ENCODE peak calls at places on chromosome 21, in four cellular contexts. M is mammary epithelial cell, Y is heart right ventricle, S is neural crest cell. U is an unnamed sample.

GRCh38 chr21:33971492-33972013 is 55.9 kb upstream of the ATP5PO start:
- DNase-seq in M (peak), S (no peak), Y (no peak), U (no peak)

GRCh38 chr21:16794944-16795343 is 717.9 kb upstream of the CXADR start:
- DNase-seq in M (peak), Y (no peak), S (no peak), U (no peak)

GRCh38 chr21:16455978-16456377 is 726.2 kb downstream of the USP25 start:
- DNase-seq in Y (no peak), M (no peak), S (no peak), U (no peak)

GRCh38 chr21:39173999-39174398 is 9.3 kb downstream of the PSMG1 start:
- DNase-seq in Y (no peak), M (no peak), S (no peak), U (no peak)

GRCh38 chr21:45235488-45235887 is 52.2 kb downstream of the POFUT2 start:
- DNase-seq in S (no peak), Y (no peak), M (no peak), U (no peak)

GRCh38 chr21:45093064-45093532 is 18.7 kb downstream of the ADARB1 start:
- DNase-seq in Y (peak), M (no peak), S (no peak), U (no peak)

GRCh38 chr21:34182436-34182835 is 109.1 kb downstream of the MRPS6 start:
- DNase-seq in M (no peak), S (no peak), Y (no peak), U (no peak)

GRCh38 chr21:39451332-39452206 is at the start of gene SH3BGR:
- DNase-seq in M (peak), Y (peak), S (no peak), U (no peak)

GRCh38 chr21:15272591-15272990 is 207.8 kb upstream of the NRIP1 start:
- DNase-seq in S (no peak), Y (no peak), M (no peak), U (no peak)

GRCh38 chr21:45256021-45256911 is 31.4 kb downstream of the POFUT2 start:
- DNase-seq in Y (no peak), S (no peak), M (no peak), U (no peak)

GRCh38 chr21:44815225-44815624 is 2.6 kb downstream of the SUMO3 start:
- DNase-seq in S (no peak), M (no peak), Y (no peak), U (no peak)

GRCh38 chr21:32549454-32549853 is 35.9 kb downstream of the TCP10L start:
- DNase-seq in Y (no peak), S (no peak), M (no peak), U (no peak)

GRCh38 chr21:32545948-32546441 is 39.3 kb downstream of the TCP10L start:
- DNase-seq in M (peak), S (no peak), Y (no peak), U (no peak)

GRCh38 chr21:32544697-32545096 is 40.6 kb downstream of the TCP10L start:
- DNase-seq in S (no peak), M (no peak), Y (no peak), U (no peak)

GRCh38 chr21:32548978-32549377 is 36.3 kb downstream of the TCP10L start:
- DNase-seq in Y (no peak), S (no peak), M (no peak), U (no peak)

DNA sequence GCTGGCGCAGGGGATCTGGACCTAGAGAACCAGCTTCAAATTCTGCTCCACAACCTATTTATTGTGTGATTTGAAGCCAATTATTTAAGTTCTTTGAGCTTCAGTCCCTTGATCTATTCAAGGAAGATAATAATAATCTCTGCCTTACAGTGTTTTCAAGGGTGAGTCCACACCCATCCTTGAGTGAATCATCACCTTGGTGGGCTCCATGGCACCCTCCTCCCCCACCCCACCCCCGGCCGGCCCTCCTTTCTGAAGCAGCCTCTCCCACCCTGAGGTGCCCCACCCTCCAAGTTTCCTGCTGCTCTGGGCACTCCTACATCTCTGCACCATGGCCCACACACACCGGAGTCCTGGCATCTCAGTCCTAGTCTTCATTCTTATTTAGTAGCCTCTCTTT is 38.3 kb downstream of the TCP10L start:
- DNase-seq in M (no peak), Y (no peak), S (no peak), U (no peak)
- TF ChIP-seq CTCF in M (no peak), Y (no peak), S (no peak), U (no peak)

GRCh38 chr21:32102426-32102825 is 176.4 kb downstream of the MIS18A start:
- DNase-seq in S (no peak), Y (no peak), M (no peak), U (no peak)

GRCh38 chr21:32103361-32103760 is 175.5 kb downstream of the MIS18A start:
- DNase-seq in S (no peak), M (no peak), Y (no peak), U (no peak)

GRCh38 chr21:32096411-32096810 is 182.4 kb downstream of the MIS18A start:
- DNase-seq in M (no peak), Y (no peak), S (peak), U (peak)

GRCh38 chr21:32101206-32101763 is 177.6 kb downstream of the MIS18A start:
- DNase-seq in Y (no peak), S (no peak), M (no peak), U (no peak)

GRCh38 chr21:32099812-32100416 is 178.9 kb downstream of the MIS18A start:
- DNase-seq in S (no peak), Y (no peak), M (no peak), U (no peak)
- TF ChIP-seq CTCF in S (peak), Y (no peak), M (no peak), U (peak)

GRCh38 chr21:21003701-21004100 is 5.5 kb downstream of the NCAM2 start:
- DNase-seq in M (no peak), S (no peak), Y (no peak), U (no peak)
- TF ChIP-seq CTCF in M (peak), S (peak), Y (no peak), U (peak)

GRCh38 chr21:42575111-42575510 is 61.5 kb downstream of the SLC37A1 start:
- DNase-seq in Y (no peak), M (no peak), S (no peak), U (no peak)

GRCh38 chr21:42571391-42572150 is 57.9 kb downstream of the SLC37A1 start:
- DNase-seq in S (no peak), M (no peak), Y (no peak), U (no peak)

GRCh38 chr21:42576639-42577038 is 63.0 kb downstream of the SLC37A1 start:
- DNase-seq in Y (no peak), M (no peak), S (no peak), U (no peak)

GRCh38 chr21:42572906-42573495 is 59.3 kb downstream of the SLC37A1 start:
- DNase-seq in M (no peak), S (no peak), Y (no peak), U (no peak)

GRCh38 chr21:42574234-42575027 is 60.8 kb downstream of the SLC37A1 start:
- DNase-seq in M (no peak), Y (no peak), S (no peak), U (no peak)
- TF ChIP-seq CTCF in M (peak), Y (no peak), S (peak), U (peak)

DNA sequence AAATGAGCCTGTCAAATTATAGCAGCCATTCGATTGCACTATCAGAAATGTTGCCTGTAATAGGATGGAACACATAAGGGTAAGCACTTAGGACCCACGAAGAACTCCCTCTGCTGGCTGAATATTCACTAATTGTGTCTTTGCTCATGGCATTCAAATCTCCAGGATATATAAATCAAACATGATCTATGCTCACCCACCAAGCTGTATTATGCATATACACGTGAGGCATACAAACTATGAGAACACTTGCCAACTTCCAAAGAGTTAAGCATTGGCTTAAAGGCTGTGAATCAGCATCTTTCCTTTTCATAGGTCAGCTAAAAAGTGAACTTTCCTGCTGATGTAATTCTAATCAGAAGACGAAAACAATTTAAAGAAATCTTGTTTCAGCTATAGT is 34.5 kb downstream of the TMPRSS15 start:
- DNase-seq in S (no peak), Y (no peak), M (no peak), U (no peak)
- TF ChIP-seq CTCF in S (peak), Y (no peak), M (no peak), U (peak)

GRCh38 chr21:46308431-46308830 is 15.2 kb downstream of the C21orf58 start:
- DNase-seq in S (no peak), Y (no peak), M (no peak), U (no peak)
- TF ChIP-seq CTCF in S (no peak), Y (no peak), M (no peak), U (no peak)

DNA sequence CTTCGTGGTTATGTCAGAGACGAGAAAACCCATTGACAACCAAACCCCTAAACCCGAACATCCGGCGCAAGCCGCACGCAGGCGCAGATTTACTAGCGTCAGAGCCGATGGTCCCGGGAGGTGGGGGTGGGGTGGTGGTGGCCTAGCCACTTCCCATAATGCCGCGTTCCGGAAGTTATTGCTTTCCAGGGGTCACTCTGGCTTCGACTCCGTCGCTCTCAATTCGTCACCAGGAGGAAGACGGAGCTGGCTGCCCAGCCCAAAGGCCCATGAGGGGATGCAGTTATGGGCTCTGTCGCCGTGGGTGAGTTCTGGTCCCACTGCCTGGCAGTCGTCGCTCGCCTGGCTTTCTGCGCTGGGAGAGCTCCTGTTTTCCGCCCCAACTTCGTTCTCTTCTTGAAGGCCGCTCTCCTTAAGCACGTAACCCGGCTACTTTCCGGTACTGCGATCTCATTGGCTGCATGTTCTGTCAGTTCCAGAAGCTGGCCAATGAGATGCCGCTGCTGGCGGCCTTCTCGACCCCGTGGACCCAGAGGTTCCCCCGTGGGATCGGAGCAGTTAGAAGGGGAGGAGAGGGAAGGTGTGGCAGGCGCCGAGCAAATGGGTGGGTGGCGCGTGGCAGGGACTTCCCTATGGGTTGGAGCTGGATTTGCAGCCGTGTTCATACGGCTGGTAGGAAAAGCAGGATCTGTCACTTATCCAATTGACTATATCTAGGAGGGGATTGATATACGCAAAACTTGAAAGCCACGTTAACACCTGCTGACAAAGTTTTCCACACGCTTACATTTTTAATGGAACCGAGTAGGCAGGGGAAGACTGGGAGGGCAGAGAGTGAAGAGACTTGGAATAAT is at the start of gene USP16:
- DNase-seq in S (peak), M (peak), Y (peak), U (peak)
- TF ChIP-seq CTCF in S (no peak), M (no peak), Y (no peak), U (no peak)

GRCh38 chr21:42490735-42491134 is 5.3 kb downstream of the RSPH1 start:
- DNase-seq in Y (no peak), M (no peak), S (no peak), U (no peak)
- TF ChIP-seq CTCF in Y (no peak), M (no peak), S (no peak), U (no peak)

GRCh38 chr21:26085882-26086281 is 84.7 kb downstream of the APP start:
- DNase-seq in Y (no peak), S (no peak), M (no peak), U (no peak)
- TF ChIP-seq CTCF in Y (no peak), S (no peak), M (no peak), U (no peak)

GRCh38 chr21:23574932-23575331 is 2032.3 kb downstream of the MRPL39 start:
- DNase-seq in M (no peak), S (no peak), Y (no peak), U (no peak)
- TF ChIP-seq CTCF in M (no peak), S (no peak), Y (no peak), U (no peak)